ENCODE peak calls at places on chromosomes 2 and 18, in four cellular contexts. Y is left kidney, L is HuH-7, F is left cardiac atrium. B is an unnamed sample.

GRCh38 chr2:188399159-188399558 is 107.5 kb downstream of the GULP1 start:
- DNase-seq in Y (no peak), L (no peak), F (no peak), B (peak; percentile 69)

GRCh38 chr2:79511320-79511951 is 1.4 kb upstream of the CTNNA2 start:
- DNase-seq in F (no peak), Y (peak; percentile 96), L (peak; percentile 37), B (peak; percentile 88)

GRCh38 chr2:5190023-5190422 is 502.2 kb upstream of the SOX11 start:
- DNase-seq in Y (peak; percentile 13), F (no peak), L (no peak), B (no peak)

GRCh38 chr2:60947056-60947455 is 65.7 kb downstream of the REL start:
- DNase-seq in Y (no peak), F (no peak), L (no peak), B (no peak)

GRCh38 chr2:95166065-95166763 is 605 bp downstream of the ZNF2 start:
- DNase-seq in F (no peak), L (no peak), Y (no peak), B (peak; percentile 22)

GRCh38 chr2:170770008-170770303 is 222 bp upstream of the ERICH2 start:
- DNase-seq in Y (no peak), F (no peak), L (no peak), B (no peak)

GRCh38 chr2:102037681-102038080 is 45.9 kb downstream of the IL1R2 start:
- DNase-seq in L (no peak), F (peak; percentile 28), Y (no peak), B (no peak)

GRCh38 chr2:45968946-45969584 is 317.6 kb downstream of the PRKCE start:
- DNase-seq in L (no peak), Y (peak; percentile 58), F (no peak), B (no peak)

GRCh38 chr2:187500585-187501359 is 52.7 kb upstream of the CALCRL start:
- DNase-seq in Y (peak; percentile 20), F (no peak), L (no peak), B (peak; percentile 83)

GRCh38 chr2:18093196-18093595 is 214.7 kb downstream of the KCNS3 start:
- DNase-seq in Y (no peak), L (no peak), F (no peak), B (no peak)

GRCh38 chr2:158214431-158214830 is 112.8 kb downstream of the UPP2 start:
- DNase-seq in L (no peak), F (no peak), Y (peak; percentile 28), B (no peak)

GRCh38 chr2:71647346-71647745 is 194.0 kb downstream of the DYSF start:
- DNase-seq in L (no peak), Y (no peak), F (no peak), B (no peak)

GRCh38 chr2:79619976-79620375 is 107.1 kb downstream of the CTNNA2 start:
- DNase-seq in L (no peak), F (no peak), Y (no peak), B (no peak)

GRCh38 chr18:70295192-70295522 is 6.3 kb downstream of the SOCS6 start:
- DNase-seq in L (no peak), Y (no peak), F (no peak), B (no peak)

GRCh38 chr2:23695214-23696162 is 231.4 kb downstream of the ATAD2B start:
- DNase-seq in Y (no peak), L (no peak), F (peak; percentile 24), B (no peak)

GRCh38 chr2:40384714-40385113 is 67.2 kb downstream of the SLC8A1 start:
- DNase-seq in Y (no peak), F (no peak), L (no peak), B (no peak)

GRCh38 chr18:50986360-50987087 is 18.7 kb downstream of the ELAC1 start:
- DNase-seq in Y (no peak), L (peak; percentile 12), F (no peak), B (peak; percentile 55)

GRCh38 chr2:195570329-195570728 is 86.7 kb upstream of the SLC39A10 start:
- DNase-seq in F (no peak), Y (no peak), L (no peak), B (no peak)

GRCh38 chr2:106193491-106193976 is 567 bp downstream of the UXS1 start:
- DNase-seq in F (peak; percentile 38), L (peak; percentile 18), Y (no peak), B (peak; percentile 14)

GRCh38 chr2:106183093-106183837 is 10.8 kb downstream of the UXS1 start:
- DNase-seq in L (no peak), F (no peak), Y (peak; percentile 53), B (no peak)

GRCh38 chr18:55018602-55019001 is 59.3 kb upstream of the CCDC68 start:
- DNase-seq in Y (no peak), L (no peak), F (no peak), B (peak; percentile 63)

GRCh38 chr2:235066895-235067294 is 115.1 kb downstream of the SH3BP4 start:
- DNase-seq in Y (peak; percentile 66), F (no peak), L (no peak), B (peak; percentile 37)

GRCh38 chr2:140246957-140247356 is 1466.8 kb upstream of the NXPH2 start:
- DNase-seq in L (no peak), F (no peak), Y (no peak), B (no peak)

GRCh38 chr2:71742953-71743601 is 289.7 kb downstream of the DYSF start:
- DNase-seq in Y (peak; percentile 77), F (peak; percentile 84), L (peak; percentile 59), B (peak; percentile 11)

GRCh38 chr2:149019768-149020167 is 18.7 kb upstream of the LYPD6B start:
- DNase-seq in F (no peak), L (no peak), Y (no peak), B (no peak)

GRCh38 chr2:30038419-30038818 is 108.4 kb upstream of the YPEL5 start:
- DNase-seq in Y (no peak), F (no peak), L (no peak), B (no peak)

GRCh38 chr2:38948995-38949394 is 59.3 kb downstream of the ARHGEF33 start:
- DNase-seq in L (no peak), F (no peak), Y (no peak), B (no peak)

GRCh38 chr2:105888625-105889024 is 143.9 kb downstream of the NCK2 start:
- DNase-seq in Y (no peak), L (peak; percentile 61), F (no peak), B (peak; percentile 80)

GRCh38 chr18:22211660-22212059 is 42.3 kb downstream of the GATA6 start:
- DNase-seq in Y (no peak), L (no peak), F (no peak), B (no peak)

GRCh38 chr18:79458131-79458838 is 62.6 kb downstream of the NFATC1 start:
- DNase-seq in Y (no peak), F (peak; percentile 88), L (peak; percentile 94), B (peak; percentile 71)

GRCh38 chr18:77444385-77444784 is 194.7 kb downstream of the GALR1 start:
- DNase-seq in F (no peak), L (no peak), Y (no peak), B (no peak)

GRCh38 chr2:47339745-47340541 is 63.0 kb upstream of the MSH2 start:
- DNase-seq in Y (peak; percentile 52), F (no peak), L (no peak), B (peak; percentile 58)

GRCh38 chr2:27303093-27304025 is 4.9 kb downstream of the UCN start:
- DNase-seq in Y (peak; percentile 83), F (peak; percentile 40), L (peak; percentile 88), B (peak; percentile 85)

GRCh38 chr18:12036201-12036751 is 55.0 kb downstream of the IMPA2 start:
- DNase-seq in F (no peak), L (no peak), Y (no peak), B (no peak)

GRCh38 chr2:7611750-7612149 is 694.5 kb downstream of the RNF144A start:
- DNase-seq in F (no peak), Y (peak; percentile 17), L (no peak), B (no peak)